ENCODE peak calls at places on chromosome 4, in four cellular contexts. One of them, this sample, is unnamed.

GRCh38 chr4:104491826-104492771 is 2.6 kb downstream of the CXXC4 start:
- DNase-seq in heart left ventricle: no peak
- DNase-seq in testis: peak
- DNase-seq in NB4: no peak
- DNase-seq in this sample: peak

GRCh38 chr4:92047209-92047877 is 256.4 kb upstream of the GRID2 start:
- DNase-seq in heart left ventricle: no peak
- DNase-seq in testis: no peak
- DNase-seq in NB4: no peak
- DNase-seq in this sample: no peak

GRCh38 chr4:76697129-76697803 is 200.7 kb downstream of the SOWAHB start:
- DNase-seq in heart left ventricle: no peak
- DNase-seq in testis: no peak
- DNase-seq in NB4: no peak
- DNase-seq in this sample: no peak

GRCh38 chr4:147772459-147772969 is 40.6 kb downstream of the ARHGAP10 start:
- DNase-seq in heart left ventricle: no peak
- DNase-seq in testis: no peak
- DNase-seq in NB4: no peak
- DNase-seq in this sample: no peak

GRCh38 chr4:184248216-184248615 is 30.5 kb upstream of the ENPP6 start:
- DNase-seq in heart left ventricle: no peak
- DNase-seq in testis: no peak
- DNase-seq in NB4: no peak
- DNase-seq in this sample: no peak

GRCh38 chr4:149933883-149934282 is 118.2 kb upstream of the IQCM start:
- DNase-seq in heart left ventricle: no peak
- DNase-seq in testis: peak
- DNase-seq in NB4: no peak
- DNase-seq in this sample: no peak

GRCh38 chr4:12016729-12017128 is 588.0 kb upstream of the HS3ST1 start:
- DNase-seq in heart left ventricle: no peak
- DNase-seq in testis: no peak
- DNase-seq in NB4: no peak
- DNase-seq in this sample: no peak

GRCh38 chr4:28558871-28559270 is 1698.2 kb downstream of the STIM2 start:
- DNase-seq in heart left ventricle: no peak
- DNase-seq in testis: no peak
- DNase-seq in NB4: no peak
- DNase-seq in this sample: no peak

GRCh38 chr4:111274486-111274885 is 651.6 kb upstream of the PITX2 start:
- DNase-seq in heart left ventricle: no peak
- DNase-seq in testis: no peak
- DNase-seq in NB4: no peak
- DNase-seq in this sample: no peak

GRCh38 chr4:112418092-112418491 is 97.9 kb downstream of the NEUROG2 start:
- DNase-seq in heart left ventricle: no peak
- DNase-seq in testis: no peak
- DNase-seq in NB4: no peak
- DNase-seq in this sample: no peak

GRCh38 chr4:122917731-122918130 is 4.7 kb downstream of the NUDT6 start:
- DNase-seq in heart left ventricle: no peak
- DNase-seq in testis: no peak
- DNase-seq in NB4: no peak
- DNase-seq in this sample: no peak

GRCh38 chr4:74539043-74539790 is 94.3 kb downstream of the AREG start:
- DNase-seq in heart left ventricle: no peak
- DNase-seq in testis: no peak
- DNase-seq in NB4: no peak
- DNase-seq in this sample: no peak

GRCh38 chr4:114193625-114194399 is 214.4 kb upstream of the ARSJ start:
- DNase-seq in heart left ventricle: no peak
- DNase-seq in testis: no peak
- DNase-seq in NB4: no peak
- DNase-seq in this sample: no peak

GRCh38 chr4:10080874-10081606 is 35.6 kb downstream of the WDR1 start:
- DNase-seq in heart left ventricle: no peak
- DNase-seq in testis: no peak
- DNase-seq in NB4: no peak
- DNase-seq in this sample: no peak

GRCh38 chr4:168569909-168570276 is 73.0 kb downstream of the PALLD start:
- DNase-seq in heart left ventricle: no peak
- DNase-seq in testis: no peak
- DNase-seq in NB4: no peak
- DNase-seq in this sample: peak

GRCh38 chr4:139853309-139853708 is 187.7 kb downstream of the MGST2 start:
- DNase-seq in heart left ventricle: no peak
- DNase-seq in testis: no peak
- DNase-seq in NB4: no peak
- DNase-seq in this sample: no peak

GRCh38 chr4:173752610-173753009 is 222.6 kb upstream of the HAND2 start:
- DNase-seq in heart left ventricle: no peak
- DNase-seq in testis: peak
- DNase-seq in NB4: peak
- DNase-seq in this sample: no peak

GRCh38 chr4:143341186-143341755 is 4.6 kb downstream of the GAB1 start:
- DNase-seq in heart left ventricle: peak
- DNase-seq in testis: no peak
- DNase-seq in NB4: no peak
- DNase-seq in this sample: no peak

GRCh38 chr4:107825072-107825789 is 499 bp downstream of the SGMS2 start:
- DNase-seq in heart left ventricle: peak
- DNase-seq in testis: peak
- DNase-seq in NB4: no peak
- DNase-seq in this sample: peak

GRCh38 chr4:72286185-72286584 is 254.4 kb downstream of the NPFFR2 start:
- DNase-seq in heart left ventricle: no peak
- DNase-seq in testis: no peak
- DNase-seq in NB4: peak
- DNase-seq in this sample: no peak

GRCh38 chr4:15672096-15672495 is 9.5 kb upstream of the FAM200B start:
- DNase-seq in heart left ventricle: no peak
- DNase-seq in testis: no peak
- DNase-seq in NB4: no peak
- DNase-seq in this sample: no peak

GRCh38 chr4:3366893-3367775 is 74.3 kb downstream of the RGS12 start:
- DNase-seq in heart left ventricle: no peak
- DNase-seq in testis: no peak
- DNase-seq in NB4: no peak
- DNase-seq in this sample: no peak

GRCh38 chr4:37388672-37389368 is 144.3 kb downstream of the NWD2 start:
- DNase-seq in heart left ventricle: no peak
- DNase-seq in testis: no peak
- DNase-seq in NB4: peak
- DNase-seq in this sample: no peak

GRCh38 chr4:113575391-113575790 is 186.1 kb downstream of the CAMK2D start:
- DNase-seq in heart left ventricle: no peak
- DNase-seq in testis: no peak
- DNase-seq in NB4: no peak
- DNase-seq in this sample: no peak

GRCh38 chr4:71093745-71094144 is 100.3 kb downstream of the DCK start:
- DNase-seq in heart left ventricle: no peak
- DNase-seq in testis: no peak
- DNase-seq in NB4: no peak
- DNase-seq in this sample: no peak

GRCh38 chr4:64014647-64015046 is 394.6 kb downstream of the TECRL start:
- DNase-seq in heart left ventricle: no peak
- DNase-seq in testis: no peak
- DNase-seq in NB4: no peak
- DNase-seq in this sample: peak

GRCh38 chr4:182643801-182644311 is 273.3 kb downstream of the DCTD start:
- DNase-seq in heart left ventricle: peak
- DNase-seq in testis: no peak
- DNase-seq in NB4: no peak
- DNase-seq in this sample: no peak

GRCh38 chr4:8270912-8271815 is 1.6 kb downstream of the HTRA3 start:
- DNase-seq in heart left ventricle: no peak
- DNase-seq in testis: no peak
- DNase-seq in NB4: peak
- DNase-seq in this sample: no peak

DNA sequence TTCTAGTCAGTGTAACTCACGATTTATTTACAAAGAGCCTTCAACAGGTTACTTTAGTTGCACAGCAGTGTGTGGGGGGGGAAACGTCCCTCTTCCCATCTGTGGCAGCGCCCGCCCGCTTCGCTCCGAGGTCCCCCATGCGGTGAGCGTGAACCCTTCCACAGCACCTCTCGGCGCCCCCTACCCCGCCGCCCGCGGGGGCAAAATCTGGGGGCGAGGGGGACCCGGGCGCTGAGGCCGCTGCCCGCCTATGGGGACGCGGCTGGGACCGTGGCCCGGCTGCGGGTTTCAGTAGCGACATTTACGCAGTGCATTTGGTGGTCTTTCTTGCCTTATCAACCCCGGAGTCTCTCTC is 6.4 kb downstream of the NKX6-1 start:
- DNase-seq in heart left ventricle: no peak
- DNase-seq in testis: no peak
- DNase-seq in NB4: no peak
- DNase-seq in this sample: no peak
- H3K4me3 ChIP-seq in heart left ventricle: no peak
- H3K4me3 ChIP-seq in testis: peak
- H3K4me3 ChIP-seq in NB4: no peak
- H3K4me3 ChIP-seq in this sample: no peak

GRCh38 chr4:54063224-54063623 is 1.2 kb downstream of the CHIC2 start:
- DNase-seq in heart left ventricle: no peak
- DNase-seq in testis: no peak
- DNase-seq in NB4: peak
- DNase-seq in this sample: no peak

GRCh38 chr4:54062392-54062791 is 2.0 kb downstream of the CHIC2 start:
- DNase-seq in heart left ventricle: no peak
- DNase-seq in testis: no peak
- DNase-seq in NB4: no peak
- DNase-seq in this sample: no peak

GRCh38 chr4:54064317-54065275 is at the start of gene CHIC2:
- DNase-seq in heart left ventricle: peak
- DNase-seq in testis: peak
- DNase-seq in NB4: peak
- DNase-seq in this sample: peak

GRCh38 chr4:54065282-54066087 is 1.1 kb upstream of the CHIC2 start:
- DNase-seq in heart left ventricle: no peak
- DNase-seq in testis: peak
- DNase-seq in NB4: peak
- DNase-seq in this sample: no peak

GRCh38 chr4:54063737-54064316 is 578 bp downstream of the CHIC2 start:
- DNase-seq in heart left ventricle: peak
- DNase-seq in testis: peak
- DNase-seq in NB4: peak
- DNase-seq in this sample: peak
- TF ChIP-seq CTCF in heart left ventricle: no peak
- TF ChIP-seq CTCF in testis: no peak
- TF ChIP-seq CTCF in NB4: no peak
- TF ChIP-seq CTCF in this sample: no peak

DNA sequence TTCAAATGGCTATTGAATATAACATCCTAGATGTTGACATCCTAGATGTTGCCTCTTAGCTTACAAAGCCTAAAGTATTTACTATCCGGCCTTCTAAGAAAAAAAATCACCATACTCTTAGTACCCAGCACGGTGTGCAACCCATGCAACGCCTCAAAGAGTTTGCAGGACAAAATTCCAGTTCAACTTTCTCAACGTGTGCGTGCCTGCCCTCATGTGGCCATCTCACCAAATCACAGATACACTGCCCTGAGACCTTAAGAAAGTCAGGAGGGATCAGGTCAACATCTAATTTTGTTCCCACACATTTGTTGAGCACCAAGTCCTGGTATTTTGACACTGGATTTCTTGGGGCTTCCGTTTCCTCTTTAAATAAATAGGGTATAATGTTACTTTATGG is 68.3 kb downstream of the CRMP1 start:
- DNase-seq in heart left ventricle: no peak
- DNase-seq in testis: peak
- DNase-seq in NB4: peak
- DNase-seq in this sample: no peak
- TF ChIP-seq POLR2A in heart left ventricle: no peak
- TF ChIP-seq POLR2A in testis: no peak
- TF ChIP-seq POLR2A in NB4: no peak
- TF ChIP-seq POLR2A in this sample: no peak

GRCh38 chr4:138562544-138562961 is 320.4 kb upstream of the SLC7A11 start:
- DNase-seq in heart left ventricle: peak
- DNase-seq in testis: no peak
- DNase-seq in NB4: no peak
- DNase-seq in this sample: no peak
- H3K4me3 ChIP-seq in heart left ventricle: no peak
- H3K4me3 ChIP-seq in testis: no peak
- H3K4me3 ChIP-seq in NB4: no peak
- H3K4me3 ChIP-seq in this sample: no peak

GRCh38 chr4:48858130-48858529 is 27.2 kb downstream of the OCIAD1 start:
- DNase-seq in heart left ventricle: no peak
- DNase-seq in testis: no peak
- DNase-seq in NB4: peak
- DNase-seq in this sample: no peak

GRCh38 chr4:48862661-48863060 is 31.8 kb downstream of the OCIAD1 start:
- DNase-seq in heart left ventricle: no peak
- DNase-seq in testis: no peak
- DNase-seq in NB4: no peak
- DNase-seq in this sample: no peak

GRCh38 chr4:48863728-48864127 is 32.8 kb downstream of the OCIAD1 start:
- DNase-seq in heart left ventricle: no peak
- DNase-seq in testis: no peak
- DNase-seq in NB4: no peak
- DNase-seq in this sample: no peak

DNA sequence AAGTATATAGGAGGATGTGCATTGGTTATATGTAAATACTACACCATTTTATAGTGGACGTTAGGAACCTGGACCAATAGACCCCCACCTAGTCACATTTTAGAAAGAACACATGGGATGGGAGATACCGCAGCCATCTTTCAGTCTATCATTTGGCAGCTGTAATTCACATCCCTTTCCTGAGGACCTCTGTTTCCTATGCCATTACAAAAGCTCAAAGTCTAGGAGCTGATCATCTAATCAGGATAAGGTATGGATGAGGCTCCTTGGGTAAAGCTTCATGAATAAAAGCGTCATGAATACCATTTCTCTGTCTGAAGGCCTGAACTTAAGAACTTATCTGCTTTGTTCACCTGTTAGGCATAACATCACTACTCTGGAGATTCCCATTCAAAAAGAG is 31.1 kb downstream of the OCIAD1 start:
- DNase-seq in heart left ventricle: no peak
- DNase-seq in testis: no peak
- DNase-seq in NB4: no peak
- DNase-seq in this sample: no peak
- TF ChIP-seq CTCF in heart left ventricle: no peak
- TF ChIP-seq CTCF in testis: no peak
- TF ChIP-seq CTCF in NB4: no peak
- TF ChIP-seq CTCF in this sample: no peak

This sample was measured in prostate gland.